ENCODE peak calls at places on chromosomes 7 and 10, in ten cellular contexts. K, W, L, Y, B, G, D, Q, J and M are unnamed samples.
A peak's percentile ranks its signal among the peaks of the same experiment; 100 is the strongest.

GRCh38 chr7:116197355-116197754 is 13.0 kb upstream of the TES start:
- DNase-seq in J (no peak), D (no peak), G (no peak), W (no peak), Q (no peak), L (no peak), K (no peak), Y (no peak), B (no peak), M (no peak)

GRCh38 chr7:139762886-139763285 is 14.9 kb downstream of the HIPK2 start:
- DNase-seq in Q (no peak), B (no peak), W (no peak), D (no peak), G (no peak), J (no peak), K (no peak), L (no peak), Y (peak; percentile 69), M (no peak)

GRCh38 chr10:31426425-31426824 is 107.4 kb downstream of the ZEB1 start:
- DNase-seq in L (no peak), B (no peak), K (no peak), J (no peak), Q (no peak), Y (peak; percentile 52), G (no peak), W (no peak), D (no peak), M (no peak)

GRCh38 chr10:450463-450862 is 239.0 kb downstream of the DIP2C start:
- DNase-seq in J (no peak), K (no peak), W (no peak), Q (no peak), Y (no peak), B (no peak), D (no peak), G (no peak), L (no peak), M (no peak)

GRCh38 chr10:80579849-80580645 is 42.3 kb downstream of the SH2D4B start:
- DNase-seq in W (no peak), G (no peak), Y (no peak), D (no peak), Q (peak; percentile 19), K (no peak), J (no peak), B (no peak), L (no peak), M (no peak)

GRCh38 chr10:117363027-117363426 is 12.2 kb downstream of the PDZD8 start:
- DNase-seq in Q (no peak), D (no peak), K (no peak), B (no peak), G (no peak), L (no peak), W (no peak), Y (peak; percentile 68), J (no peak), M (no peak)

GRCh38 chr10:89894051-89894450 is 192.7 kb downstream of the KIF20B start:
- DNase-seq in L (no peak), G (no peak), B (no peak), W (no peak), Q (no peak), Y (no peak), J (no peak), D (no peak), K (no peak), M (no peak)

GRCh38 chr10:89516149-89516832 is 19.1 kb downstream of the SLC16A12 start:
- DNase-seq in W (no peak), L (no peak), Y (peak; percentile 95), Q (no peak), B (no peak), D (no peak), G (no peak), K (no peak), J (no peak), M (no peak)

GRCh38 chr10:114499630-114500190 is 95.4 kb upstream of the AFAP1L2 start:
- DNase-seq in W (no peak), Y (no peak), G (no peak), B (peak; percentile 53), D (no peak), L (peak; percentile 49), K (no peak), Q (no peak), J (peak; percentile 79), M (peak; percentile 77)

GRCh38 chr10:118950190-118950658 is 79.3 kb upstream of the NANOS1 start:
- DNase-seq in D (no peak), Y (peak; percentile 50), K (no peak), B (no peak), L (no peak), W (no peak), G (no peak), Q (peak; percentile 19), J (no peak), M (no peak)

GRCh38 chr10:95711492-95711891 is 17.8 kb upstream of the TCTN3 start:
- DNase-seq in J (no peak), L (no peak), D (no peak), G (no peak), W (no peak), Y (no peak), K (no peak), Q (no peak), B (no peak), M (no peak)

GRCh38 chr10:91567815-91568214 is 65.1 kb downstream of the PPP1R3C start:
- DNase-seq in L (no peak), D (no peak), B (no peak), Q (no peak), K (no peak), G (no peak), W (no peak), J (no peak), Y (peak; percentile 68), M (no peak)

GRCh38 chr10:814536-815302 is 116.8 kb downstream of the LARP4B start:
- DNase-seq in B (no peak), J (no peak), K (no peak), Y (no peak), G (no peak), D (no peak), L (no peak), Q (no peak), W (no peak), M (no peak)

GRCh38 chr7:36203081-36203775 is 50.2 kb downstream of the EEPD1 start:
- DNase-seq in J (no peak), Y (no peak), L (no peak), Q (no peak), D (no peak), K (no peak), B (no peak), W (no peak), G (no peak), M (no peak)

GRCh38 chr10:118694848-118695247 is 59.9 kb downstream of the CACUL1 start:
- DNase-seq in L (no peak), B (no peak), J (no peak), Q (no peak), K (no peak), W (no peak), G (no peak), Y (no peak), D (no peak), M (no peak)

GRCh38 chr7:28041508-28042314 is 138.9 kb downstream of the JAZF1 start:
- DNase-seq in G (no peak), Y (peak; percentile 96), D (no peak), Q (no peak), L (no peak), B (no peak), J (no peak), W (no peak), K (no peak), M (no peak)

GRCh38 chr10:89954787-89955566 is 253.6 kb downstream of the KIF20B start:
- DNase-seq in B (no peak), W (no peak), D (peak; percentile 15), G (no peak), K (peak; percentile 6), Y (peak; percentile 13), Q (no peak), L (no peak), J (no peak), M (no peak)

GRCh38 chr10:26157734-26158133 is 58.8 kb upstream of the GAD2 start:
- DNase-seq in Y (no peak), D (no peak), Q (no peak), L (no peak), J (no peak), G (no peak), W (no peak), K (no peak), B (no peak), M (no peak)